ENCODE peak calls at places on chromosomes 16 and 17, in six cellular contexts. K, H, F, Z, W and I are unnamed samples.

GRCh38 chr16:9457215-9457614 is 365.8 kb downstream of the HAPSTR1 start:
- DNase-seq in F (no peak), W (no peak), Z (no peak), H (no peak), K (no peak), I (no peak)

GRCh38 chr16:12239953-12240485 is 263.5 kb downstream of the SNX29 start:
- DNase-seq in W (peak; percentile 72), H (no peak), K (no peak), F (no peak), Z (no peak), I (peak; percentile 43)

GRCh38 chr16:65297453-65297852 is 175.6 kb upstream of the CDH11 start:
- DNase-seq in W (no peak), Z (no peak), F (no peak), H (no peak), K (no peak), I (no peak)

GRCh38 chr16:23334421-23334853 is 32.3 kb downstream of the SCNN1B start:
- DNase-seq in K (no peak), Z (no peak), W (no peak), H (no peak), F (no peak), I (peak; percentile 23)

GRCh38 chr17:77323413-77324171 is 182.8 kb downstream of the SEC14L1 start:
- DNase-seq in W (peak; percentile 77), K (no peak), Z (no peak), H (peak; percentile 73), F (no peak), I (no peak)

GRCh38 chr17:8372422-8372821 is 4.1 kb downstream of the KRABD2 start:
- DNase-seq in Z (no peak), F (no peak), W (no peak), K (no peak), H (no peak), I (no peak)

GRCh38 chr16:13909872-13910303 is 10.1 kb upstream of the ERCC4 start:
- DNase-seq in F (peak; percentile 6), H (no peak), K (no peak), Z (no peak), W (peak; percentile 97), I (no peak)

GRCh38 chr16:88366704-88367047 is 16.1 kb upstream of the ZNF469 start:
- DNase-seq in F (no peak), W (no peak), K (no peak), Z (no peak), H (no peak), I (no peak)

GRCh38 chr16:63978240-63978639 is 1143.6 kb downstream of the CDH11 start:
- DNase-seq in F (no peak), W (no peak), H (no peak), K (no peak), Z (no peak), I (no peak)

GRCh38 chr17:41271858-41272257 is 3.6 kb upstream of the KRTAP9-7 start:
- DNase-seq in K (no peak), Z (no peak), F (no peak), W (no peak), H (no peak), I (no peak)

GRCh38 chr17:35056013-35056412 is 7.5 kb downstream of the RFFL start:
- DNase-seq in F (no peak), H (no peak), Z (no peak), K (no peak), W (no peak), I (no peak)

GRCh38 chr16:65249768-65250167 is 127.9 kb upstream of the CDH11 start:
- DNase-seq in Z (no peak), H (no peak), F (no peak), K (no peak), W (peak; percentile 82), I (no peak)

GRCh38 chr16:46621902-46622676 is 910 bp upstream of the SHCBP1 start:
- DNase-seq in H (no peak), Z (no peak), W (no peak), F (no peak), K (no peak), I (no peak)